ENCODE peak calls at places on chromosome 22, in five cellular contexts. One of them, this sample, is unnamed.

GRCh38 chr22:34973926-34974325 is 92.0 kb upstream of the ISX start:
- DNase-seq in HL-60: no peak
- DNase-seq in HCT116: no peak
- DNase-seq in left lung: no peak
- DNase-seq in fibroblast of lung: peak
- DNase-seq in this sample: no peak

GRCh38 chr22:49739138-49739537 is 88.5 kb downstream of the BRD1 start:
- DNase-seq in HL-60: no peak
- DNase-seq in HCT116: no peak
- DNase-seq in left lung: no peak
- DNase-seq in fibroblast of lung: no peak
- DNase-seq in this sample: no peak

GRCh38 chr22:44379817-44380560 is 67.2 kb upstream of the SHISAL1 start:
- DNase-seq in HL-60: no peak
- DNase-seq in HCT116: no peak
- DNase-seq in left lung: no peak
- DNase-seq in fibroblast of lung: no peak
- DNase-seq in this sample: no peak

GRCh38 chr22:38871360-38872171 is 450 bp downstream of the CBX6 start:
- DNase-seq in HL-60: no peak
- DNase-seq in HCT116: no peak
- DNase-seq in left lung: peak
- DNase-seq in fibroblast of lung: no peak
- DNase-seq in this sample: no peak

GRCh38 chr22:31857247-31857646 is 87.1 kb upstream of the YWHAH start:
- DNase-seq in HL-60: no peak
- DNase-seq in HCT116: no peak
- DNase-seq in left lung: no peak
- DNase-seq in fibroblast of lung: no peak
- DNase-seq in this sample: no peak

GRCh38 chr22:36330655-36331305 is 57.0 kb downstream of the MYH9 start:
- DNase-seq in HL-60: peak
- DNase-seq in HCT116: no peak
- DNase-seq in left lung: no peak
- DNase-seq in fibroblast of lung: peak
- DNase-seq in this sample: no peak

GRCh38 chr22:36838119-36839030 is 21.5 kb upstream of the PVALB start:
- DNase-seq in HL-60: no peak
- DNase-seq in HCT116: no peak
- DNase-seq in left lung: no peak
- DNase-seq in fibroblast of lung: no peak
- DNase-seq in this sample: no peak

GRCh38 chr22:40175571-40176105 is 2.1 kb upstream of the TNRC6B start:
- DNase-seq in HL-60: no peak
- DNase-seq in HCT116: no peak
- DNase-seq in left lung: no peak
- DNase-seq in fibroblast of lung: no peak
- DNase-seq in this sample: no peak

GRCh38 chr22:49995413-49996191 is 17.0 kb downstream of the IL17REL start:
- DNase-seq in HL-60: no peak
- DNase-seq in HCT116: no peak
- DNase-seq in left lung: peak
- DNase-seq in fibroblast of lung: no peak
- DNase-seq in this sample: no peak

GRCh38 chr22:50218153-50218995 is 17.6 kb downstream of the SELENOO start:
- DNase-seq in HL-60: no peak
- DNase-seq in HCT116: no peak
- DNase-seq in left lung: no peak
- DNase-seq in fibroblast of lung: no peak
- DNase-seq in this sample: no peak

GRCh38 chr22:32066820-32067219 is 23.8 kb downstream of the SLC5A1 start:
- DNase-seq in HL-60: no peak
- DNase-seq in HCT116: no peak
- DNase-seq in left lung: no peak
- DNase-seq in fibroblast of lung: no peak
- DNase-seq in this sample: no peak

GRCh38 chr22:35303029-35303624 is 3.4 kb downstream of the TOM1 start:
- DNase-seq in HL-60: no peak
- DNase-seq in HCT116: no peak
- DNase-seq in left lung: no peak
- DNase-seq in fibroblast of lung: no peak
- DNase-seq in this sample: no peak

GRCh38 chr22:22578702-22579424 is 19.8 kb upstream of the PRAME start:
- DNase-seq in HL-60: no peak
- DNase-seq in HCT116: no peak
- DNase-seq in left lung: no peak
- DNase-seq in fibroblast of lung: peak
- DNase-seq in this sample: peak

GRCh38 chr22:44452531-44453420 is 45.3 kb downstream of the RTL6 start:
- DNase-seq in HL-60: no peak
- DNase-seq in HCT116: no peak
- DNase-seq in left lung: no peak
- DNase-seq in fibroblast of lung: no peak
- DNase-seq in this sample: no peak

GRCh38 chr22:36155702-36156101 is 4.9 kb downstream of the APOL3 start:
- DNase-seq in HL-60: no peak
- DNase-seq in HCT116: no peak
- DNase-seq in left lung: no peak
- DNase-seq in fibroblast of lung: no peak
- DNase-seq in this sample: no peak

GRCh38 chr22:37623075-37624016 is 14.7 kb downstream of the GGA1 start:
- DNase-seq in HL-60: peak
- DNase-seq in HCT116: no peak
- DNase-seq in left lung: peak
- DNase-seq in fibroblast of lung: no peak
- DNase-seq in this sample: peak

GRCh38 chr22:41263704-41264103 is 22.3 kb downstream of the RANGAP1 start:
- DNase-seq in HL-60: no peak
- DNase-seq in HCT116: no peak
- DNase-seq in left lung: no peak
- DNase-seq in fibroblast of lung: peak
- DNase-seq in this sample: no peak

GRCh38 chr22:36467946-36468345 is 13.5 kb downstream of the TXN2 start:
- DNase-seq in HL-60: peak
- DNase-seq in HCT116: peak
- DNase-seq in left lung: no peak
- DNase-seq in fibroblast of lung: peak
- DNase-seq in this sample: peak

GRCh38 chr22:37544955-37545702 is 15.2 kb upstream of the CDC42EP1 start:
- DNase-seq in HL-60: peak
- DNase-seq in HCT116: no peak
- DNase-seq in left lung: no peak
- DNase-seq in fibroblast of lung: peak
- DNase-seq in this sample: no peak

DNA sequence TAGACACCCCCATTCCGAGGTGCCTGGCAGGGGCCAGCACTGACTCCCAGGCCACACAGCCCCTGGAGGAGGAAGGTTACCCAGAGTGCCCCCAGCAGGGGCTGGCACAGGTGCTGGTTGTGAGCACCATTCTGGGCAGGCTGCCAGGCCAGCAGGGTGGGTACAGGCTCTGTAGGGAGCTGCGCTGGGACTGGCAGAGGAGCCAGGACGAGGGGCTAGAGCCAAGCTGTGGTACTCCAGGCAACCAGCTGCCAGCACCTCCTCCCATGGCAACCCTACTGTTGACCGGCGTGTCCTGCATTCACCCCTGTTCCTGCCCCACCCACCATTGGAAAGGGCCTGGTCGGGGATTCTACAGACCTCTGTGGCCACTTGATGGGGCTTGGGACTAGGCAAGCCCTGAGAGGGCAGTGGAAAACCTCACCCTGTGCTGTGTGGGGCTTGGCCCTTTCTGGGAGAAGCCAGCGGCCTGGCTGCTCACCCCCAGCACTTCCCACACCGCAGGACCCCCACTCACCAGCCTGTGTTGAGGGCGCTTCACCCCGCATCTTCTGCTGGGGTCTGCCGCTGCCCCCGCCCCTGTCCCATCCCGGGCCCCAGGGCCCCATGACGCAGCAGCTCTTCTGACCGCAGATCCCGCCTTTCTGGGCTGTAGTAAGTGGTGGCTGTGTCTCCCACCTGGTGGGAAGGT is 1.9 kb downstream of the CLDN5 start:
- DNase-seq in HL-60: no peak
- DNase-seq in HCT116: no peak
- DNase-seq in left lung: no peak
- DNase-seq in fibroblast of lung: no peak
- DNase-seq in this sample: no peak
- H3K27ac ChIP-seq in HL-60: no peak
- H3K27ac ChIP-seq in HCT116: no peak
- H3K27ac ChIP-seq in left lung: peak
- H3K27ac ChIP-seq in fibroblast of lung: no peak
- H3K27ac ChIP-seq in this sample: peak

GRCh38 chr22:29426476-29426875 is 11.9 kb upstream of the RFPL1 start:
- DNase-seq in HL-60: no peak
- DNase-seq in HCT116: no peak
- DNase-seq in left lung: no peak
- DNase-seq in fibroblast of lung: no peak
- DNase-seq in this sample: no peak
- TF ChIP-seq CTCF in HL-60: no peak
- TF ChIP-seq CTCF in HCT116: no peak
- TF ChIP-seq CTCF in left lung: no peak
- TF ChIP-seq CTCF in fibroblast of lung: no peak
- TF ChIP-seq CTCF in this sample: no peak

DNA sequence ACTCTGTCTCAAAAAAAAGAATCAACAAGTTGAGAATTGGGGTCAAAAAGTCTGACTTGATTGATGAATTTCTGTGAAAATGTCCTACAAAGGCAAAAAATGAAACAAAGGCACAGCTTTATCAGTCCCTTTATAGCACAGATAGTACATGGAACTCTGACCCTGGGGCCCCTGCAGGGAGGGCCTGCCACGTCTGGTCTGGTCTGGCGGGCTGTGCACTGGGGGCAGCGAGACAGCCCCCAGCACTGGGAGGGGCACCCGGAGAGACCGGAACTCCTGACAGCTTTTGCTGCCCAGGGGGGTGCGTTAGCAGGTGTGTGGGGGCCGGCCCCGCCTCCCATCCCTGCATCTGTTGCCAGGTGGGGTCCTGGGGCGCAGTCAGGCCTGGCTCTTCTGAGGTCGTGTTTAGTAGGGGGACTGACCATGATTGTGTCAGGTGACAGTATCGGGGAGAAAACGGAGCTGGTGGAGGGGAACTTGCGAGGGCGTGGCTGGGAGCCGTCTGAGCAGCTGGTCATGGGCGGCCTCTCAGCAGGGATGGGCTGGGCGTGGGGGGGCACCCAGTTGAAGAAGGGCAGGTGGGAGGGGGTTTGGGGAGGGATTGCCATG is 51.7 kb downstream of the GRAMD4 start:
- DNase-seq in HL-60: no peak
- DNase-seq in HCT116: no peak
- DNase-seq in left lung: no peak
- DNase-seq in fibroblast of lung: no peak
- DNase-seq in this sample: no peak
- H3K27ac ChIP-seq in HL-60: no peak
- H3K27ac ChIP-seq in HCT116: no peak
- H3K27ac ChIP-seq in left lung: no peak
- H3K27ac ChIP-seq in fibroblast of lung: no peak
- H3K27ac ChIP-seq in this sample: no peak

GRCh38 chr22:25420471-25420924 is 144.0 kb upstream of the GRK3 start:
- DNase-seq in HL-60: peak
- DNase-seq in HCT116: no peak
- DNase-seq in left lung: no peak
- DNase-seq in fibroblast of lung: no peak
- DNase-seq in this sample: no peak

GRCh38 chr22:25417792-25418191 is 146.7 kb upstream of the GRK3 start:
- DNase-seq in HL-60: no peak
- DNase-seq in HCT116: no peak
- DNase-seq in left lung: no peak
- DNase-seq in fibroblast of lung: no peak
- DNase-seq in this sample: no peak

GRCh38 chr22:25419247-25420113 is 145.0 kb upstream of the GRK3 start:
- DNase-seq in HL-60: peak
- DNase-seq in HCT116: no peak
- DNase-seq in left lung: no peak
- DNase-seq in fibroblast of lung: no peak
- DNase-seq in this sample: no peak

GRCh38 chr22:25420925-25421904 is 143.3 kb upstream of the GRK3 start:
- DNase-seq in HL-60: no peak
- DNase-seq in HCT116: no peak
- DNase-seq in left lung: peak
- DNase-seq in fibroblast of lung: no peak
- DNase-seq in this sample: no peak
- TF ChIP-seq CTCF in HL-60: no peak
- TF ChIP-seq CTCF in HCT116: no peak
- TF ChIP-seq CTCF in left lung: no peak
- TF ChIP-seq CTCF in fibroblast of lung: peak
- TF ChIP-seq CTCF in this sample: no peak

GRCh38 chr22:17903564-17904295 is 120.6 kb downstream of the MICAL3 start:
- DNase-seq in HL-60: no peak
- DNase-seq in HCT116: no peak
- DNase-seq in left lung: peak
- DNase-seq in fibroblast of lung: no peak
- DNase-seq in this sample: no peak
- H3K27ac ChIP-seq in HL-60: no peak
- H3K27ac ChIP-seq in HCT116: no peak
- H3K27ac ChIP-seq in left lung: no peak
- H3K27ac ChIP-seq in fibroblast of lung: no peak
- H3K27ac ChIP-seq in this sample: no peak

GRCh38 chr22:27597703-27598444 is 203.7 kb downstream of the MN1 start:
- DNase-seq in HL-60: no peak
- DNase-seq in HCT116: peak
- DNase-seq in left lung: no peak
- DNase-seq in fibroblast of lung: no peak
- DNase-seq in this sample: peak
- TF ChIP-seq CTCF in HL-60: no peak
- TF ChIP-seq CTCF in HCT116: no peak
- TF ChIP-seq CTCF in left lung: no peak
- TF ChIP-seq CTCF in fibroblast of lung: no peak
- TF ChIP-seq CTCF in this sample: no peak

DNA sequence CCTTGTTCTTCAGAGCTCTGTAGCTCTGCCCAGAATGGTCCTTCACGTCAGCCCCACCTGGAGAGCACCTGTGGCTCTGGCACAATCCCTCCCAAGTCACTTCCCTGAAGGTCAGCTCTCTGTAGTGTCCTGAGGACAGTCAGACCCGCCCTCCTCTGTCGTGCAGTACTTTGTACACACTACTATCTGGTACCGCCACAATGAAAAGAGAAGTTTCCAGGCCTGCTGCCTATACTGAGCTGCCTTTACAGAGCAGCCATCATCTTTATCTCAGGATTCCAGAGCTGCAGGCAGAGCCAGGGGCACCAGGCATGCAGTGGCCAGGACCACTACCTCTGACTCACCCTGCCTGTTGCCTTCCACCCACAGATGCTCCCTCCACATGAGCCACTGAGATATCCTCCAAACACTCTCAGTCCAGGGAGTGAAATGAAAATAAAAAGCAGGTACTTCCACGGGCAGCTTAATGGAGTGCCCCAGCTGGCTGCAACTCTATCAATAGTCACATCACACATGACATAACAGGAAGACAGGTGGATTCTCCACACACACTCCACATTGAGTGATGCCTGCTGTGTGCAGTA is 7.3 kb downstream of the PACSIN2 start:
- DNase-seq in HL-60: peak
- DNase-seq in HCT116: no peak
- DNase-seq in left lung: no peak
- DNase-seq in fibroblast of lung: peak
- DNase-seq in this sample: no peak
- H3K27ac ChIP-seq in HL-60: peak
- H3K27ac ChIP-seq in HCT116: no peak
- H3K27ac ChIP-seq in left lung: peak
- H3K27ac ChIP-seq in fibroblast of lung: no peak
- H3K27ac ChIP-seq in this sample: peak

This sample was measured in RWPE1.